ENCODE peak calls at places on chromosomes 12 and 14, in five cellular contexts. K is DND-41, T is HCT116, J is keratinocyte, I is fibroblast of lung. M is an unnamed sample.

GRCh38 chr14:76089151-76089550 is 62.6 kb upstream of the GPATCH2L start:
- DNase-seq in T (no peak), I (no peak), J (no peak), K (no peak), M (no peak)

GRCh38 chr12:124994435-124994975 is 1.1 kb downstream of the BRI3BP start:
- DNase-seq in I (no peak), J (no peak), K (peak), T (no peak), M (peak)

GRCh38 chr14:76908834-76909233 is 82.6 kb downstream of the LRRC74A start:
- DNase-seq in J (no peak), K (peak), T (no peak), I (no peak), M (no peak)

GRCh38 chr14:75426332-75427125 is 1.3 kb upstream of the JDP2 start:
- DNase-seq in I (no peak), K (no peak), T (no peak), J (no peak), M (no peak)

GRCh38 chr12:126343352-126343751 is 1278.1 kb downstream of the AACS start:
- DNase-seq in K (no peak), J (no peak), I (no peak), T (no peak), M (no peak)

GRCh38 chr12:111288771-111289170 is 80.1 kb downstream of the PHETA1 start:
- DNase-seq in J (no peak), T (no peak), K (no peak), I (no peak), M (no peak)

GRCh38 chr12:113577464-113578121 is 105.9 kb upstream of the LHX5 start:
- DNase-seq in J (no peak), I (no peak), K (no peak), T (no peak), M (no peak)

GRCh38 chr14:31043379-31043778 is 17.2 kb upstream of the STRN3 start:
- DNase-seq in K (no peak), J (no peak), T (no peak), I (no peak), M (no peak)

GRCh38 chr12:4584896-4585295 is 22.9 kb downstream of the DYRK4 start:
- DNase-seq in K (no peak), I (no peak), J (no peak), T (no peak), M (no peak)

GRCh38 chr12:56571131-56571530 is 49.5 kb downstream of the RBMS2 start:
- DNase-seq in T (no peak), I (no peak), K (no peak), J (no peak), M (peak)

GRCh38 chr12:4939418-4940023 is 29.8 kb downstream of the KCNA1 start:
- DNase-seq in K (no peak), T (no peak), J (no peak), I (no peak), M (no peak)

GRCh38 chr12:94649349-94650142 is 811 bp downstream of the TMCC3 start:
- DNase-seq in I (peak), T (no peak), K (no peak), J (no peak), M (peak)
- TF ChIP-seq EZH2 in I (no peak), T (no peak), K (no peak), J (no peak), M (peak)

GRCh38 chr12:3168775-3169221 is 91.6 kb downstream of the TSPAN9 start:
- DNase-seq in J (peak), K (no peak), I (peak), T (peak), M (no peak)

GRCh38 chr12:3164454-3165310 is 87.5 kb downstream of the TSPAN9 start:
- DNase-seq in J (no peak), K (no peak), I (no peak), T (no peak), M (peak)

GRCh38 chr12:3165311-3165931 is 88.2 kb downstream of the TSPAN9 start:
- DNase-seq in K (no peak), J (no peak), T (no peak), I (no peak), M (no peak)

GRCh38 chr12:3168223-3168770 is 91.1 kb downstream of the TSPAN9 start:
- DNase-seq in I (no peak), K (no peak), J (no peak), T (no peak), M (no peak)

GRCh38 chr12:3167636-3168035 is 90.5 kb downstream of the TSPAN9 start:
- DNase-seq in J (no peak), I (no peak), K (no peak), T (no peak), M (no peak)
- TF ChIP-seq EZH2 in J (no peak), I (no peak), K (no peak), T (no peak), M (no peak)

GRCh38 chr14:69573841-69574265 is 818 bp downstream of the CCDC177 start:
- DNase-seq in K (no peak), T (no peak), J (no peak), I (no peak), M (peak)

GRCh38 chr14:69574954-69575295 is 254 bp upstream of the CCDC177 start:
- DNase-seq in I (no peak), T (no peak), J (no peak), K (no peak), M (no peak)

GRCh38 chr14:69572634-69573135 is 2.0 kb downstream of the CCDC177 start:
- DNase-seq in J (no peak), T (no peak), I (no peak), K (no peak), M (no peak)

GRCh38 chr14:69573205-69573840 is 1.3 kb downstream of the CCDC177 start:
- DNase-seq in K (no peak), T (no peak), J (no peak), I (no peak), M (no peak)

DNA sequence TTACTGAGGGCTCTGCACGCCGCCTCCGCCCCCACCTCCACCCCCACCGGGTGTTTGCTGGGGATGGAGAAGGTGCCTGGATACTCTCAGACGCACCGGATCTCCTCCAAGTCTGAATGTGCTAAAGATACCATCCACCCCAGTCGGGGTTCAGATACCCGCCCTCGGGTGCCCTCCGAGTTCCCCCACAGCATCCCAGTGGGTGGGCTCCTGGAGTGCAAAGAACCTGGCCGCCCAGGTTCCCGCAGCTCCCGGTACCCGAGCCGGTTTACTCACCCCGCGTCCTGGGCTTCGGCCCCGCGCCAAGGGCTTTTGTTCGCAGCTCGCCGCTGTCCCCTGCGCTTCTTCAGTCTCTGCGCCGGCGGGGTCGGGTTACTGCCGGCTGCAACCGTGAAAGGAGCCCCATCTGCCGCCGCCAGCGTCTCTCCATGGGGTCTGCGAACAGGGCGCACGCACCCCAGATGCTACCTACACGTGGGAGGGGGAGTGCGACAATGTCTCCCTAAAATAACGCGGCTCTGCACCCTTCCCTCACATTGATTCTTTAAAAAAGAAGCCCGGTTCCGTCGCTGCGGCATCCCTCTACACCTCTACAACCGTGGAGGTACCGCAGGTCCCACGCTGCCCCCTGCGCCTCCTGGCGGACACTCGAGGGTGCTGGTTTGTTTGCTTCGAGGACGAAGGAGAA is at the start of gene CCDC177:
- DNase-seq in I (peak), J (no peak), K (no peak), T (peak), M (peak)
- TF ChIP-seq EZH2 in I (peak), J (peak), K (no peak), T (no peak), M (peak)

DNA sequence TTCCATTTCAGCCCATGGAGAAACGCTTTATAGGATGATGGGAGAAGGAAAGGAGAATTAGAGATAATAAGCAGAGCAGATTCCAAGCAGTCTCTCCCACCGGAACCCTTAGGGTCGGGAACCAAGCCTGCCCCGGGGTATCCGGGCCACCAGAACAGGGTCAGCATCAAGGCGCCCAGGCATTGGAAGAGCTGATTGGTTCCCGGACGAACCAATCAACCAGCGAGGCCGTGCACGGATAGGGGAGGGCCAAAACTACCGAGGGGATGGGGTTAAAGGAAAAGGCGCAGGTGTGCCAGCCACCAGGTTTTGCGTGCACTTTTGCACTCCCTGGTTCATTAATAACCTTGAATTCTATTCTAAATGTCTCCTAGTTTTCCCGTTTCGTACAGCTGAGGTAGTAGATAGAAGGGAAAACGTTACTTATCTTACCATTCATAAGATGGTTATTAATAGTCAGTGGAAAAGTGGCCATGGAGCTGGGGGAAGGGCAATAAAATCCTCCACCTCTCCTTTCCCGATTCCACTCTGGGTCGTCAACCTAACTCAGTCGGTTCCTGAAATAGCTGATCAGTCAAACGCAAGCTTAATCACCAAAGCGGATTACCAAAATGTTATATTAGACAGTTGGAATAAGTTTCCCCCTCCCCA is 1.6 kb downstream of the PPM1H start:
- DNase-seq in J (no peak), K (no peak), T (no peak), I (no peak), M (peak)
- TF ChIP-seq EZH2 in J (peak), K (no peak), T (no peak), I (no peak), M (no peak)

GRCh38 chr12:132338781-132339180 is 9.4 kb upstream of the GALNT9 start:
- DNase-seq in I (no peak), T (no peak), K (no peak), J (no peak), M (no peak)
- TF ChIP-seq EZH2 in I (no peak), T (no peak), K (no peak), J (no peak), M (no peak)

DNA sequence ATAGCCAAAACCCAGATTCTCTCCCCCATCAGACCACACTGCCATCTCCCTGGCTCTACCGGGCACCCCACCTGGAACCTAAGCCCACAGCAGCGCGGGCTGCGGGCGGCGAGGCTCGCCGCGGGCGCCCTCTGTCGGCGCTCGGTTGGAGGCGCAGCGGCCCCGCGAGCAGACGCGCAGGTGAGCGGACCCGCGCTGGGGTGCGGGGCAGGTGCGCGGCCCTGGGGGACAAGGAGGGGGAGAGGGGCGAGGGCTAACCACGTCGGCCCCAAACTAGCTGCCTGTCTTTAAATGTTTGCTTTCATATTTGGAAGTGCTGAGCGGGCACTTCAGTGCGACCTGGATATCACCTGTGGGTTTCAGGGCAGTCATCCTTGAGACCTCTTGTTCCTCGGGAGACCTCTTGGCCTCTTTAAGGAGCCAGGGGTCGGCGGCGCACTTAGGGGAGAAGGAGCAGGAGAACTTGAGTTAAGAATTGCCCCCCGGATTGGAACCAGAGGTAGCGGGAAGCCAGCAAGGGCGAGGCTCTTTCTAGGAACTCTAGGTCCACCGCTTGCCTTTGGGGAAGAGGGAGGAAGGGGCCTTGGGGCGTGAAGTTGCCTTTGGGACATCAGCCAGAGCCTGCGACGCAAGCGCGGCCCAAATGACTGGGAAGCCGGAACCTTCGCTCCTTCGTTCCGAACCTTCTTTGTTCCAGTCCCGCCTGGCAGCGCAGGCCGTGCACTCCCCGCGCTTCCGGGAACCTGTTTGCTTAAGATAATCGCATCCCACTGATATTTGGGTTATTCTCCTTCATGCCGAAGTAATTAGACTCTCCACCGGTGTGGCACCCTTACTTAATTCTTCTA is 78.7 kb downstream of the NEDD1 start:
- DNase-seq in I (no peak), K (no peak), J (no peak), T (peak), M (peak)
- TF ChIP-seq EZH2 in I (peak), K (no peak), J (peak), T (no peak), M (peak)

GRCh38 chr12:32727237-32727636 is 28.5 kb downstream of the YARS2 start:
- DNase-seq in I (peak), T (no peak), J (no peak), K (no peak), M (no peak)
- TF ChIP-seq EZH2 in I (no peak), T (no peak), J (no peak), K (no peak), M (no peak)

GRCh38 chr12:48981757-48982157 is 3.6 kb downstream of the WNT1 start:
- DNase-seq in T (no peak), K (no peak), J (no peak), I (no peak), M (no peak)

GRCh38 chr12:48979602-48980388 is 1.7 kb downstream of the WNT1 start:
- DNase-seq in K (no peak), T (no peak), J (no peak), I (no peak), M (peak)

GRCh38 chr12:48978741-48979601 is 849 bp downstream of the WNT1 start:
- DNase-seq in T (no peak), J (no peak), K (no peak), I (no peak), M (peak)

GRCh38 chr12:48980953-48981756 is 3.0 kb downstream of the WNT1 start:
- DNase-seq in I (no peak), K (no peak), J (no peak), T (no peak), M (peak)

GRCh38 chr12:48980389-48980952 is 2.3 kb downstream of the WNT1 start:
- DNase-seq in T (no peak), I (no peak), K (no peak), J (no peak), M (peak)
- TF ChIP-seq EZH2 in T (no peak), I (peak), K (no peak), J (no peak), M (peak)

GRCh38 chr12:53940448-53941014 is 1.9 kb downstream of the HOXC13 start:
- DNase-seq in I (no peak), T (no peak), J (no peak), K (no peak), M (no peak)

GRCh38 chr12:53941750-53942149 is 3.1 kb downstream of the HOXC13 start:
- DNase-seq in J (no peak), T (no peak), K (no peak), I (no peak), M (no peak)

GRCh38 chr12:53944209-53944608 is 5.6 kb downstream of the HOXC13 start:
- DNase-seq in T (no peak), I (no peak), J (no peak), K (no peak), M (no peak)

GRCh38 chr12:53941187-53941586 is 2.6 kb downstream of the HOXC13 start:
- DNase-seq in J (no peak), T (no peak), K (no peak), I (no peak), M (no peak)

DNA sequence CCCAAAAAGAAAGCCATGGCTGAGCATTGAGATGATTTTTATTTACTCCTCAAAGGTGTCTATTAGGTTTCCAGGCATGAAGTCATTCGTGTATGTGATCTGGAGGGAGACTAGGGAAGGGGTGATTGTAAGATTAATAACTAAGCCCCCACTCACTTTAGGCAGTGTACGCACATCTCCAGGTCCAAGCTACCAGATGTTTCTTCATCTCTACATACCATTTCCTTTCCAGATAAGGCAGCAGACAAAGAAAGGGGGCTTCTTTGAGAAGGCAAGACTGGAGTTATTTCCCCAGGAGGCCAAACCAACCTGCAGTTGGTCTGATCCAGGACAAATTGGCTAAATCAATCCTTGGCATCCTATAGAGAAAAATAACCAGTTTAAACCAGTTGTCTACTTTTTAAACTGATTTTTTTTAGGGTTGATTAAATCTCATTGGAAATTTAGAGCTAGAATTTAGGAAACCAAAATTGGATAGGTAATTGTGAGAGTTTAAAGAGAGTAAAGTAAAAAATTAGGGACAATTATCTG is 3.9 kb downstream of the HOXC13 start:
- DNase-seq in J (no peak), I (no peak), K (no peak), T (no peak), M (no peak)
- TF ChIP-seq EZH2 in J (no peak), I (no peak), K (no peak), T (no peak), M (peak)